ENCODE peak calls at places on chromosomes 7 and 10, in seven cellular contexts. O, Y, W, P, S, M and A are unnamed samples. For H3K4me1, the result is how much of the 10 kb centered on the place peaks cover.

GRCh38 chr10:81873932-81874816 is 820 bp upstream of the NRG3 start:
- DNase-seq in O (no peak), Y (no peak), W (no peak), P (no peak), S (peak), M (no peak), A (peak)

GRCh38 chr10:123557366-123558108 is 108.6 kb upstream of the GPR26 start:
- DNase-seq in O (no peak), Y (no peak), W (no peak), P (no peak), S (no peak), M (no peak), A (no peak)

GRCh38 chr7:603152-603941 is 83.7 kb upstream of the PDGFA start:
- DNase-seq in O (no peak), Y (no peak), W (no peak), P (no peak), S (no peak), M (no peak), A (no peak)

GRCh38 chr7:69898189-69898588 is 299.9 kb downstream of the AUTS2 start:
- DNase-seq in O (no peak), Y (no peak), W (no peak), P (no peak), S (no peak), M (no peak), A (no peak)

GRCh38 chr10:451021-451471 is 238.4 kb downstream of the DIP2C start:
- DNase-seq in O (no peak), Y (no peak), W (peak), P (no peak), S (no peak), M (no peak), A (no peak)

GRCh38 chr7:156179872-156180390 is 367.7 kb upstream of the SHH start:
- DNase-seq in O (no peak), Y (no peak), W (no peak), P (no peak), S (no peak), M (no peak), A (no peak)

GRCh38 chr7:27229448-27229847 is 13.2 kb upstream of the EVX1 start:
- DNase-seq in O (no peak), Y (no peak), W (no peak), P (no peak), S (no peak), M (no peak), A (no peak)

GRCh38 chr10:89792187-89792586 is 90.8 kb downstream of the KIF20B start:
- DNase-seq in O (no peak), Y (no peak), W (no peak), P (no peak), S (no peak), M (no peak), A (no peak)

GRCh38 chr7:12719141-12719919 is 31.9 kb downstream of the ARL4A start:
- DNase-seq in O (no peak), Y (no peak), W (no peak), P (peak), S (no peak), M (no peak), A (no peak)

GRCh38 chr10:79246209-79246581 is 101.1 kb upstream of the PPIF start:
- DNase-seq in O (peak), Y (no peak), W (no peak), P (no peak), S (peak), M (peak), A (no peak)

GRCh38 chr10:130018253-130018652 is 54.2 kb upstream of the EBF3 start:
- DNase-seq in O (no peak), Y (peak), W (no peak), P (peak), S (no peak), M (no peak), A (no peak)

GRCh38 chr10:78515037-78515872 is 481.6 kb downstream of the RPS24 start:
- DNase-seq in O (no peak), Y (no peak), W (no peak), P (no peak), S (no peak), M (peak), A (no peak)

GRCh38 chr7:95245828-95246227 is 78.5 kb downstream of the PON1 start:
- DNase-seq in O (no peak), Y (peak), W (no peak), P (no peak), S (no peak), M (no peak), A (no peak)

GRCh38 chr7:35793225-35793579 is 7.7 kb upstream of the SEPTIN7 start:
- DNase-seq in O (no peak), Y (no peak), W (no peak), P (no peak), S (no peak), M (no peak), A (no peak)

GRCh38 chr7:98372993-98373392 is 27.9 kb downstream of the BAIAP2L1 start:
- DNase-seq in O (no peak), Y (no peak), W (no peak), P (no peak), S (no peak), M (no peak), A (no peak)

GRCh38 chr7:84144480-84144879 is 50.1 kb downstream of the SEMA3A start:
- DNase-seq in O (no peak), Y (no peak), W (no peak), P (peak), S (no peak), M (no peak), A (no peak)

GRCh38 chr7:154953006-154953684 is 49.8 kb downstream of the PAXIP1 start:
- DNase-seq in O (no peak), Y (peak), W (peak), P (peak), S (peak), M (no peak), A (peak)

GRCh38 chr10:22486431-22486830 is 141.1 kb downstream of the SPAG6 start:
- DNase-seq in O (no peak), Y (no peak), W (no peak), P (no peak), S (no peak), M (no peak), A (no peak)

GRCh38 chr7:134460000-134460399 is 1.1 kb upstream of the AKR1B1 start:
- DNase-seq in O (no peak), Y (no peak), W (no peak), P (no peak), S (no peak), M (no peak), A (no peak)

GRCh38 chr7:34652784-34653183 is 5.2 kb upstream of the NPSR1 start:
- DNase-seq in O (no peak), Y (no peak), W (peak), P (no peak), S (no peak), M (no peak), A (no peak)

GRCh38 chr10:37754538-37755323 is 102.7 kb downstream of the ZNF248 start:
- DNase-seq in O (no peak), Y (no peak), W (peak), P (peak), S (peak), M (no peak), A (no peak)

GRCh38 chr7:43353902-43354301 is 229.0 kb upstream of the STK17A start:
- DNase-seq in O (no peak), Y (no peak), W (no peak), P (no peak), S (no peak), M (no peak), A (no peak)

GRCh38 chr10:51832652-51833383 is 133.4 kb upstream of the CSTF2T start:
- DNase-seq in O (no peak), Y (no peak), W (no peak), P (peak), S (no peak), M (no peak), A (no peak)

GRCh38 chr10:132916421-132916841 is 25.9 kb downstream of the CFAP46 start:
- DNase-seq in O (no peak), Y (no peak), W (no peak), P (no peak), S (no peak), M (no peak), A (peak)

GRCh38 chr10:128035557-128035973 is 90.7 kb downstream of the MKI67 start:
- DNase-seq in O (no peak), Y (peak), W (peak), P (peak), S (peak), M (no peak), A (peak)

GRCh38 chr10:54577682-54578081 is 223.3 kb downstream of the PCDH15 start:
- DNase-seq in O (no peak), Y (no peak), W (no peak), P (no peak), S (no peak), M (no peak), A (no peak)

DNA sequence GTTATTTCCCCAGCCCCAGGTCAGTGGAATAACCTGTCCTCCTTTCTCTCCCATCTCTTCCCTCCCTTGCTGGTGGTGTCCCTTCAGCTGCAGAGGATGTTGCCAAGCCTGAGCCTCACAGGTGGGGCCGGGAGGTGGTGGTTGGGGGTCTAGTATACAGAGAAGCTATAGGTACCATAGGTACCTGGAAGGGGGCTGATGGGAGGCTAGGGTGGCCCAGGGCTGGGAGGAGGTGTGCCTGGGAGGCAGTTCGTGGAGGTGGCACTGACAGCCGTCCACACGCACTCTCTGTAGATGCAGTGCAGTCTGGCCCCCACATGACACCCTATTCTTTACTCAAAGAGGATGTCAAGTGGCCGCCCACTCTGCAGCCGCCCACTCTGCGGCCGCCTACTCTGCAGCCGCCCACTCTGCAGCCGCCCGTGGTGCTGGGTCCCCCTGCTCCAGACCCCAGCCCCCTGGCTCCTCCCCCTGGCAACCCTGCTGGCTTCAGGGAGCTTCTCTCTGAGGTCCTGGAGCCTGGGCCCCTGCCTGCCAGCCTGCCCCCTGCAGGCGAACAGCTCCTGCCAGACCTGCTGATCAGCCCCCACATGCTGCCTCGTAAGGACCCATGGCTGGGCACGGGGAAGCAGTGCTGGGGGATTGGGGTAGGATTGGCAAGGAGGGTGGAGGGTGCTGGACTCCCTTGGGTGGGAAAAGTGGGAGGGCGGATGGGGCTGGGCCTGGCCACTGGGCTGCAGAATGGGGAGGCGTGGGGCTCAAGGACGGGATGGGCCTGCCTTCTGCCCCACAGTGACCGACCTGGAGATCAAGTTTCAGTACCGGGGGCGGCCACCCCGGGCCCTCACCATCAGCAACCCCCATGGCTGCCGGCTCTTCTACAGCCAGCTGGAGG is 9.5 kb downstream of the IRF5 start:
- DNase-seq in O (no peak), Y (no peak), W (no peak), P (no peak), S (no peak), M (no peak), A (no peak)
- TF ChIP-seq CTCF in O (no peak), Y (peak), W (no peak), P (peak), S (no peak), M (no peak), A (no peak)

GRCh38 chr7:47622946-47623640 is 41.2 kb upstream of the TNS3 start:
- DNase-seq in O (no peak), Y (no peak), W (no peak), P (no peak), S (no peak), M (peak), A (no peak)
- H3K27ac ChIP-seq in O (peak), Y (no peak), W (peak), P (no peak), S (peak), M (peak), A (peak)

GRCh38 chr7:37431413-37431812 is 17.3 kb downstream of the ELMO1 start:
- DNase-seq in O (no peak), Y (no peak), W (no peak), P (no peak), S (no peak), M (no peak), A (no peak)

GRCh38 chr7:37430126-37430525 is 18.5 kb downstream of the ELMO1 start:
- DNase-seq in O (no peak), Y (no peak), W (no peak), P (no peak), S (no peak), M (no peak), A (no peak)

GRCh38 chr7:37429435-37429791 is 19.3 kb downstream of the ELMO1 start:
- DNase-seq in O (no peak), Y (no peak), W (no peak), P (no peak), S (no peak), M (no peak), A (no peak)

GRCh38 chr7:37432240-37432917 is 16.3 kb downstream of the ELMO1 start:
- DNase-seq in O (no peak), Y (no peak), W (no peak), P (no peak), S (no peak), M (no peak), A (no peak)

GRCh38 chr7:37430644-37431043 is 18.0 kb downstream of the ELMO1 start:
- DNase-seq in O (no peak), Y (no peak), W (no peak), P (no peak), S (no peak), M (no peak), A (no peak)
- H3K4me1 ChIP-seq in O (under half), Y (under half), W (under half), P (under half), S (under half), M (under half), A (half or more)

GRCh38 chr10:27724287-27724686 is 21.3 kb downstream of the MKX start:
- DNase-seq in O (no peak), Y (no peak), W (no peak), P (peak), S (no peak), M (no peak), A (no peak)
- TF ChIP-seq CTCF in O (peak), Y (no peak), W (no peak), P (peak), S (no peak), M (no peak), A (no peak)

GRCh38 chr10:19563424-19564141 is 252.6 kb upstream of the PLXDC2 start:
- DNase-seq in O (no peak), Y (no peak), W (no peak), P (no peak), S (no peak), M (no peak), A (no peak)
- H3K27ac ChIP-seq in O (peak), Y (no peak), W (no peak), P (no peak), S (no peak), M (no peak), A (no peak)

GRCh38 chr7:151919595-151919994 is 36.7 kb upstream of the GALNTL5 start:
- DNase-seq in O (no peak), Y (no peak), W (no peak), P (no peak), S (no peak), M (no peak), A (no peak)
- H3K4me1 ChIP-seq in O (under half), Y (under half), W (under half), P (under half), S (under half), M (under half), A (under half)

GRCh38 chr7:37918526-37918925 is 1.9 kb upstream of the SFRP4 start:
- DNase-seq in O (no peak), Y (no peak), W (no peak), P (no peak), S (no peak), M (no peak), A (no peak)

GRCh38 chr7:37920305-37920618 is 178 bp upstream of the EPDR1 start:
- DNase-seq in O (no peak), Y (no peak), W (no peak), P (no peak), S (no peak), M (no peak), A (no peak)

GRCh38 chr7:37921876-37922275 is 1.4 kb downstream of the EPDR1 start:
- DNase-seq in O (no peak), Y (no peak), W (no peak), P (no peak), S (no peak), M (no peak), A (no peak)

GRCh38 chr7:37921340-37921805 is 933 bp downstream of the EPDR1 start:
- DNase-seq in O (no peak), Y (no peak), W (peak), P (peak), S (peak), M (peak), A (peak)

DNA sequence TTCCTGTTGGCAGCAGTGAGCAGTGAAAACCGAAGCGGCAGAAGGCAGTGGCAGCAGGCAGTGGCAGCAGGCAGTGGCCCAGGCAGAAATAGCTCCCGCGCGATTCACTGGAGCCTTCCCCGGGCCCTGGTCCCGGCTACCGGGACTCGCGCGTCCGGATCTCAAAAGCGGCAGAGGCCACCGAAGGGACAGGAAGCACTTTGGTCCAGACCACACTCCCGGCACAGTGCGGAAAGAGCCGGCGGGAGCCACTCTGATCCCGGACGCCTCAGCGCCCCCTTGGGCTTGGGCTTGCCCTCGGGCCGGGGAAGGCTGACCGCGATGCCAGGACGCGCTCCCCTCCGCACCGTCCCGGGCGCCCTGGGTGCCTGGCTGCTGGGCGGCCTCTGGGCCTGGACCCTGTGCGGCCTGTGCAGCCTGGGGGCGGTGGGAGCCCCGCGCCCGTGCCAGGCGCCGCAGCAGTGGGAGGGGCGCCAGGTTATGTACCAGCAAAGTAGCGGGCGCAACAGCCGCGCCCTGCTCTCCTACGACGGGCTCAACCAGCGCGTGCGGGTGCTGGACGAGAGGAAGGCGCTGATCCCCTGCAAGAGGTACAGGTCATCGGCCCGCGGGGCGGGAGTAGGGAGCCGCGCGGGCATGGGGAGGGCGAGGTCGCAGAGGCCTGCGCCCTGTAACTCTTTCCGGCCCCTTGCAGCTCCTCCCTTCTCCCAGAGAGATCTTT is at the start of gene EPDR1:
- DNase-seq in O (no peak), Y (no peak), W (peak), P (peak), S (peak), M (peak), A (peak)
- TF ChIP-seq CTCF in O (peak), Y (peak), W (no peak), P (peak), S (no peak), M (no peak), A (peak)